ENCODE peak calls at places on chromosomes 5 and 9, in seven cellular contexts. E is substantia nigra; K is hepatic stellate cell; H is left colon; C is AG04450; U is stimulated activated CD4-positive, alpha-beta T cell treated with anti-CD3 and anti-CD28 coated beads, TNF-alpha, amount 100 ng/mL, for 24 hours; N is adrenal gland. R is an unnamed sample.

GRCh38 chr9:120869360-120869687 is 7.7 kb downstream of the PHF19 start:
- DNase-seq in E (no peak), K (no peak), H (no peak), C (no peak), U (no peak), N (no peak), R (no peak)

GRCh38 chr5:35919191-35919590 is 19.2 kb downstream of the CAPSL start:
- DNase-seq in E (no peak), K (peak), H (no peak), C (peak), U (no peak), N (peak), R (peak)

GRCh38 chr9:110214090-110214489 is 6.1 kb upstream of the C9orf152 start:
- DNase-seq in E (no peak), K (no peak), H (no peak), C (no peak), U (no peak), N (no peak), R (no peak)

GRCh38 chr9:76269789-76270188 is 124.4 kb downstream of the RFK start:
- DNase-seq in E (no peak), K (no peak), H (no peak), C (peak), U (no peak), N (no peak), R (no peak)

GRCh38 chr9:86795861-86796497 is 151.3 kb downstream of the GAS1 start:
- DNase-seq in E (no peak), K (no peak), H (no peak), C (peak), U (no peak), N (peak), R (peak)

GRCh38 chr5:32276173-32276853 is 36.4 kb downstream of the MTMR12 start:
- DNase-seq in E (no peak), K (no peak), H (no peak), C (no peak), U (no peak), N (no peak), R (no peak)

GRCh38 chr5:28156981-28157380 is 1118.6 kb upstream of the CDH9 start:
- DNase-seq in E (no peak), K (no peak), H (no peak), C (no peak), U (no peak), N (no peak), R (no peak)

GRCh38 chr9:111597852-111598729 is 1.4 kb downstream of the PTGR1 start:
- DNase-seq in E (no peak), K (peak), H (peak), C (no peak), U (no peak), N (peak), R (no peak)

GRCh38 chr5:123000731-123001130 is 35.8 kb downstream of the PPIC start:
- DNase-seq in E (no peak), K (no peak), H (no peak), C (no peak), U (no peak), N (no peak), R (no peak)

GRCh38 chr5:169777112-169777511 is 140.0 kb downstream of the DOCK2 start:
- DNase-seq in E (no peak), K (no peak), H (no peak), C (no peak), U (no peak), N (no peak), R (no peak)

GRCh38 chr5:3389471-3390026 is 206.1 kb upstream of the IRX1 start:
- DNase-seq in E (no peak), K (no peak), H (no peak), C (no peak), U (no peak), N (no peak), R (no peak)

GRCh38 chr5:31635446-31635845 is 3.5 kb upstream of the PDZD2 start:
- DNase-seq in E (no peak), K (no peak), H (no peak), C (no peak), U (no peak), N (peak), R (no peak)

GRCh38 chr9:112955550-112955949 is 56.4 kb downstream of the ZNF883 start:
- DNase-seq in E (no peak), K (no peak), H (no peak), C (no peak), U (no peak), N (no peak), R (no peak)

GRCh38 chr9:90508940-90509339 is 133.7 kb downstream of the DIRAS2 start:
- DNase-seq in E (no peak), K (no peak), H (no peak), C (no peak), U (no peak), N (no peak), R (no peak)

GRCh38 chr5:138160706-138161105 is 17.7 kb downstream of the BRD8 start:
- DNase-seq in E (no peak), K (no peak), H (no peak), C (no peak), U (no peak), N (no peak), R (no peak)

GRCh38 chr9:73056245-73056644 is 95.4 kb upstream of the ANXA1 start:
- DNase-seq in E (no peak), K (no peak), H (no peak), C (no peak), U (no peak), N (no peak), R (no peak)

GRCh38 chr5:126351138-126351537 is 72.1 kb upstream of the GRAMD2B start:
- DNase-seq in E (no peak), K (peak), H (no peak), C (no peak), U (no peak), N (no peak), R (no peak)

GRCh38 chr5:82719368-82719767 is 357.8 kb downstream of the TMEM167A start:
- DNase-seq in E (no peak), K (no peak), H (no peak), C (no peak), U (no peak), N (peak), R (no peak)

GRCh38 chr5:6703791-6704190 is 9.4 kb upstream of the TENT4A start:
- DNase-seq in E (no peak), K (no peak), H (no peak), C (no peak), U (no peak), N (no peak), R (no peak)

GRCh38 chr9:137048655-137049543 is 2.9 kb upstream of the NPDC1 start:
- DNase-seq in E (peak), K (no peak), H (no peak), C (no peak), U (no peak), N (no peak), R (no peak)

GRCh38 chr9:127633216-127633615 is 21.1 kb downstream of the STXBP1 start:
- DNase-seq in E (no peak), K (no peak), H (no peak), C (no peak), U (no peak), N (no peak), R (no peak)

GRCh38 chr5:1118231-1118698 is 6.4 kb upstream of the SLC12A7 start:
- DNase-seq in E (no peak), K (no peak), H (no peak), C (no peak), U (no peak), N (peak), R (peak)

GRCh38 chr9:27426717-27427645 is 97.1 kb upstream of the IFNK start:
- DNase-seq in E (no peak), K (no peak), H (no peak), C (no peak), U (no peak), N (no peak), R (no peak)

GRCh38 chr5:78527054-78527884 is 121.3 kb downstream of the LHFPL2 start:
- DNase-seq in E (no peak), K (peak), H (no peak), C (no peak), U (no peak), N (peak), R (peak)

GRCh38 chr9:122197334-122197872 is 31.4 kb downstream of the LHX6 start:
- DNase-seq in E (no peak), K (no peak), H (no peak), C (no peak), U (no peak), N (no peak), R (no peak)

GRCh38 chr9:4490705-4491620 is 695 bp downstream of the SLC1A1 start:
- DNase-seq in E (no peak), K (peak), H (peak), C (no peak), U (no peak), N (no peak), R (no peak)

GRCh38 chr5:31815394-31815793 is 176.5 kb downstream of the PDZD2 start:
- DNase-seq in E (no peak), K (no peak), H (no peak), C (no peak), U (no peak), N (no peak), R (no peak)

GRCh38 chr5:57174850-57175525 is 1.1 kb downstream of the GPBP1 start:
- DNase-seq in E (no peak), K (no peak), H (no peak), C (no peak), U (no peak), N (no peak), R (no peak)

GRCh38 chr5:151740958-151741373 is 17.5 kb downstream of the ATOX1 start:
- DNase-seq in E (no peak), K (peak), H (no peak), C (no peak), U (no peak), N (no peak), R (no peak)

GRCh38 chr5:72842816-72843215 is 26.4 kb downstream of the TNPO1 start:
- DNase-seq in E (no peak), K (peak), H (no peak), C (no peak), U (no peak), N (no peak), R (no peak)

GRCh38 chr5:141504216-141504615 is 15.3 kb downstream of the PCDHGC5 start:
- DNase-seq in E (no peak), K (no peak), H (no peak), C (no peak), U (no peak), N (no peak), R (no peak)

GRCh38 chr5:116574682-116575634 is at the start of gene SEMA6A:
- DNase-seq in E (peak), K (peak), H (peak), C (peak), U (peak), N (peak), R (peak)

GRCh38 chr9:134634190-134634589 is 7.4 kb upstream of the COL5A1 start:
- DNase-seq in E (no peak), K (no peak), H (no peak), C (no peak), U (no peak), N (peak), R (no peak)